ENCODE peak calls at places on chromosome 11, in seven cellular contexts. T is A673; D is A549; A is effector memory CD4-positive, alpha-beta T cell; E is fibroblast of lung; G is CD8-positive, alpha-beta memory T cell; P is brain microvascular endothelial cell. X is an unnamed sample.

GRCh38 chr11:111761056-111761455 is 5.1 kb downstream of the PPP2R1B start:
- DNase-seq in T (no peak), G (no peak), A (no peak), D (no peak), P (no peak), E (no peak), X (no peak)

GRCh38 chr11:19242184-19242932 is 1.6 kb upstream of the E2F8 start:
- DNase-seq in P (peak), A (no peak), G (no peak), E (no peak), T (no peak), D (no peak), X (no peak)

GRCh38 chr11:104259121-104259610 is 95.2 kb upstream of the PDGFD start:
- DNase-seq in G (no peak), P (no peak), A (no peak), D (no peak), E (peak), T (no peak), X (no peak)

GRCh38 chr11:28505216-28505615 is 397.0 kb downstream of the METTL15 start:
- DNase-seq in D (no peak), E (no peak), G (no peak), P (no peak), A (no peak), T (no peak), X (no peak)

GRCh38 chr11:68669301-68670090 is 14.8 kb upstream of the GAL start:
- DNase-seq in T (no peak), E (no peak), G (peak), A (no peak), P (no peak), D (no peak), X (no peak)

GRCh38 chr11:102573851-102574250 is 43.3 kb upstream of the MMP7 start:
- DNase-seq in E (peak), A (no peak), G (no peak), T (peak), P (no peak), D (no peak), X (no peak)

GRCh38 chr11:121328967-121329653 is 36.5 kb downstream of the SC5D start:
- DNase-seq in A (no peak), E (no peak), T (peak), D (no peak), G (no peak), P (no peak), X (no peak)

GRCh38 chr11:93089474-93090102 is 108.2 kb downstream of the SLC36A4 start:
- DNase-seq in E (peak), T (peak), G (no peak), D (peak), A (no peak), P (peak), X (peak)

GRCh38 chr11:35335226-35335625 is 84.1 kb downstream of the SLC1A2 start:
- DNase-seq in D (no peak), T (no peak), E (no peak), G (no peak), P (no peak), A (no peak), X (no peak)

GRCh38 chr11:5196731-5197130 is 3.8 kb downstream of the OR51V1 start:
- DNase-seq in E (no peak), D (no peak), G (no peak), T (no peak), A (no peak), P (no peak), X (no peak)

GRCh38 chr11:11742486-11742885 is 99.3 kb upstream of the USP47 start:
- DNase-seq in G (no peak), E (no peak), A (no peak), D (no peak), T (no peak), P (no peak), X (no peak)

GRCh38 chr11:93905384-93905783 is 55.0 kb upstream of the VSTM5 start:
- DNase-seq in T (no peak), G (no peak), E (peak), A (no peak), P (peak), D (no peak), X (no peak)

GRCh38 chr11:106021967-106022794 is at the start of gene MSANTD4:
- DNase-seq in T (peak), E (peak), P (peak), D (peak), A (peak), G (peak), X (peak)

GRCh38 chr11:78277314-78277994 is 88.7 kb downstream of the USP35 start:
- DNase-seq in E (no peak), G (no peak), D (no peak), A (no peak), T (no peak), P (no peak), X (no peak)

GRCh38 chr11:97460091-97460490 is 1070.3 kb downstream of the JRKL start:
- DNase-seq in T (no peak), A (no peak), E (no peak), G (no peak), P (no peak), D (no peak), X (no peak)

GRCh38 chr11:121466063-121466794 is 13.5 kb upstream of the SORL1-AS1 start:
- DNase-seq in E (peak), D (peak), P (peak), T (peak), A (no peak), G (no peak), X (peak)

GRCh38 chr11:85759915-85760314 is 51.0 kb downstream of the SYTL2 start:
- DNase-seq in T (no peak), A (no peak), P (peak), D (no peak), E (peak), G (no peak), X (no peak)

GRCh38 chr11:44464741-44465140 is 100.7 kb upstream of the CD82 start:
- DNase-seq in T (no peak), E (no peak), P (no peak), G (no peak), D (no peak), A (no peak), X (no peak)

GRCh38 chr11:97883086-97883485 is 1137.7 kb upstream of the CNTN5 start:
- DNase-seq in G (no peak), T (no peak), A (no peak), D (no peak), P (no peak), E (peak), X (no peak)

GRCh38 chr11:92227233-92227593 is 2.6 kb downstream of the FAT3 start:
- DNase-seq in A (no peak), P (no peak), T (peak), E (no peak), D (no peak), G (no peak), X (no peak)

GRCh38 chr11:119352857-119353260 is 6.4 kb upstream of the MFRP start:
- DNase-seq in E (peak), D (no peak), T (no peak), P (no peak), A (no peak), G (no peak), X (no peak)

GRCh38 chr11:70745936-70746335 is 347.6 kb downstream of the CTTN start:
- DNase-seq in G (no peak), D (no peak), P (no peak), T (no peak), A (no peak), E (no peak), X (no peak)

GRCh38 chr11:70746351-70746750 is 348.0 kb downstream of the CTTN start:
- DNase-seq in A (no peak), T (no peak), P (no peak), G (no peak), E (no peak), D (no peak), X (no peak)

GRCh38 chr11:70743941-70744351 is 345.6 kb downstream of the CTTN start:
- DNase-seq in T (no peak), G (no peak), P (no peak), E (no peak), A (no peak), D (no peak), X (no peak)

GRCh38 chr11:70744396-70745185 is 346.3 kb downstream of the CTTN start:
- DNase-seq in T (no peak), D (no peak), G (no peak), E (no peak), P (no peak), A (no peak), X (no peak)

GRCh38 chr11:70745451-70745850 is 347.1 kb downstream of the CTTN start:
- DNase-seq in A (no peak), P (no peak), G (no peak), D (no peak), T (no peak), E (no peak), X (no peak)
- H3K27ac ChIP-seq in A (no peak), P (no peak), G (no peak), D (no peak), T (no peak), E (no peak), X (no peak)

DNA sequence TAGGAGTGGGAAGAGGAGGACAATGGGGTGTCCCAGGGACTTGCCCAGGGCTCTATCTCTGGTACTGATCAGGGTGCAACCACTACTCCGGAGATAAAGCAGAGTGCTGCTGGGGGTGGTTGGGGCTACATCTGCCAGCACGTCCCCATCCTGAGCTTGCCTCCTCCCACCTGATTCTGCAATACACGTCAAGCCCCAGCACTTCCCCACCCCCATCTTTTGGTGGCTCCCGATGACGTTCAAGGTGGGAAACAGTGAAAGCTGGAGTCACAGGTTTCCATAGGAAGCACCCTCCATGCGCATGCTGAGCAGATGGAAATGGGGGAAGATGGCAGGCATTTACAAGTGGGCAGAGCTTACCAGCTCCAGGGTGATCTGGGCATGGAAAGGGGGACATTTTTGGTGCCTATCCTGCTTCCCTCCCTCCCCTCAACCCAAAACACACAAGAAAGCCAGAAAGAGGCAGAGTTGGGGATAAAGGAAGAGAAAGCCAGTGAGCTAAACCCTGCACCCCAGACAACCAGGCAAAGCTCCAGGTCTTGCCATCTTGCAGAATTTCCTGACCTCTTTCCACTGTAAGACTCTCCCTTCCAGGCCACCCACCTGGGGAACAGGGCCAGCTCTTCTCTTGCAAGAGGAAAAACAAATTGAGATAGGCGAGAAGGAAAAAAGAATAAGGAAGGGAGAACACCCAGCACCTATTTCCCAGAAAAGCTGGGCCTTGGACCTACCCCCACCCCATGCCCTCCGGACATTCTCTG is 15.8 kb downstream of the SYT7 start:
- DNase-seq in T (no peak), E (no peak), P (no peak), A (no peak), D (no peak), G (no peak), X (no peak)
- H3K27ac ChIP-seq in T (no peak), E (no peak), P (no peak), A (no peak), D (no peak), G (no peak), X (no peak)

GRCh38 chr11:1390603-1391164 is 950 bp downstream of the BRSK2 start:
- DNase-seq in D (no peak), T (no peak), E (peak), G (no peak), P (no peak), A (no peak), X (peak)

GRCh38 chr11:1391165-1392010 is 1.7 kb downstream of the BRSK2 start:
- DNase-seq in G (no peak), E (no peak), A (no peak), T (peak), P (no peak), D (no peak), X (peak)

GRCh38 chr11:1392111-1392510 is 2.4 kb downstream of the BRSK2 start:
- DNase-seq in E (no peak), P (no peak), T (no peak), G (no peak), D (no peak), A (no peak), X (no peak)

GRCh38 chr11:1393038-1393710 is 3.4 kb downstream of the BRSK2 start:
- DNase-seq in G (no peak), T (no peak), A (no peak), P (no peak), E (no peak), D (no peak), X (no peak)

GRCh38 chr11:1392561-1392960 is 2.8 kb downstream of the BRSK2 start:
- DNase-seq in G (no peak), E (no peak), A (no peak), T (no peak), D (no peak), P (no peak), X (no peak)
- H3K27ac ChIP-seq in G (no peak), E (no peak), A (no peak), T (no peak), D (no peak), P (no peak), X (no peak)

GRCh38 chr11:46215208-46215931 is 62.1 kb upstream of the CREB3L1 start:
- DNase-seq in G (no peak), E (no peak), A (no peak), T (no peak), D (no peak), P (no peak), X (no peak)

GRCh38 chr11:46216765-46217089 is 60.7 kb upstream of the CREB3L1 start:
- DNase-seq in A (no peak), E (no peak), D (no peak), P (no peak), G (no peak), T (no peak), X (no peak)

GRCh38 chr11:46220313-46220712 is 57.1 kb upstream of the CREB3L1 start:
- DNase-seq in P (no peak), A (no peak), T (no peak), G (no peak), E (no peak), D (no peak), X (no peak)

GRCh38 chr11:46212720-46213119 is 64.7 kb upstream of the CREB3L1 start:
- DNase-seq in E (no peak), T (no peak), A (no peak), P (no peak), D (no peak), G (no peak), X (no peak)

GRCh38 chr11:46216040-46216764 is 61.3 kb upstream of the CREB3L1 start:
- DNase-seq in A (no peak), G (no peak), D (no peak), T (no peak), P (no peak), E (peak), X (no peak)
- H3K27ac ChIP-seq in A (no peak), G (no peak), D (no peak), T (no peak), P (no peak), E (no peak), X (no peak)

DNA sequence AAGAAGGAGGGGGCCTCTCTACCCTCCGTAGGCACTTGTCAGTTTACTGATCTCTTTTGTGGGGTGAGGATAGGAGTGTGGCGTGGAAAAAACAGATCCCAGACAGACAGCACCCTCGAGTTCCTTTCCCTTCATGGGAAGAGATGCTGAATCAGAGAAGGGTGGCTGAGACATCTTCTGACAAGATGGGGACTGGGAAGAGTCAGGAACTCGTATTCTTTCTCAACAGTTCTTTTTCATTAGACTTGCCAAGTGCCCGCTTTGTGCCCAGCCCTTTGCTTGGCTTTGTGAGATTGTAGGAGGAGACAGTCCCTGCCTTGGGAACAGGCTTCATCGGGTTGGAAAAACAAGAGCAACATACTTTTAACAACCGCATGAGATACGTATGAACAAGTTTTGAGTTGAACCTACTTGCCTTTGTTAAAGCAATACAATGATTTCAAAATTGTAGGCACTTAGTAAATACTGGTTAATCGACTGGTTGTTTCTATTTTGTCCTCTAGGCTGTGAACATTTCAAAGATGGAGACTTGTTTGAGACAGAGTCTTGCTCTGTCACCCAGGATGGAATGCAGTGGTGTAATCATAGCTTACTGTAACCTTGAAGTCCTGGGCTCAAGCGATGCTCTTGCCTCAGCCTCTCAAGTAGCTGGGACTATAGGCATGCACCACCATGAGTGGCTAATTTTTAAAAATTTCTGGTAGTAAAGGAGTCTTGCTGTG is 1.1 kb downstream of the RRM1 start:
- DNase-seq in T (no peak), P (peak), G (no peak), E (peak), A (no peak), D (peak), X (no peak)
- H3K27ac ChIP-seq in T (peak), P (peak), G (peak), E (peak), A (peak), D (peak), X (peak)

GRCh38 chr11:80028998-80029397 is 588.2 kb upstream of the TENM4 start:
- DNase-seq in A (no peak), T (no peak), P (no peak), G (no peak), D (no peak), E (no peak), X (no peak)

GRCh38 chr11:80024119-80024518 is 583.3 kb upstream of the TENM4 start:
- DNase-seq in E (no peak), T (no peak), A (no peak), G (no peak), D (no peak), P (peak), X (no peak)

GRCh38 chr11:80023416-80023815 is 582.6 kb upstream of the TENM4 start:
- DNase-seq in P (no peak), T (no peak), D (no peak), A (no peak), G (no peak), E (no peak), X (no peak)
- H3K27ac ChIP-seq in P (no peak), T (no peak), D (no peak), A (no peak), G (no peak), E (no peak), X (no peak)

GRCh38 chr11:3156661-3157311 is 8.3 kb downstream of the OSBPL5 start:
- DNase-seq in P (no peak), E (no peak), A (no peak), G (peak), T (no peak), D (no peak), X (no peak)
- H3K27ac ChIP-seq in P (no peak), E (peak), A (no peak), G (no peak), T (no peak), D (no peak), X (no peak)

GRCh38 chr11:128468106-128468505 is 119.3 kb downstream of the ETS1 start:
- DNase-seq in D (no peak), A (no peak), T (no peak), P (no peak), G (no peak), E (no peak), X (no peak)
- H3K27ac ChIP-seq in D (peak), A (peak), T (no peak), P (peak), G (peak), E (peak), X (peak)

GRCh38 chr11:16739326-16739875 is 954 bp downstream of the C11orf58 start:
- DNase-seq in G (no peak), A (no peak), E (peak), P (peak), D (peak), T (no peak), X (no peak)

GRCh38 chr11:16738198-16738948 is at the start of gene C11orf58:
- DNase-seq in G (peak), T (peak), D (peak), E (peak), P (peak), A (peak), X (peak)

GRCh38 chr11:16738949-16739262 is 459 bp downstream of the C11orf58 start:
- DNase-seq in A (no peak), P (no peak), D (no peak), E (no peak), G (no peak), T (no peak), X (no peak)

GRCh38 chr11:16741473-16741872 is 3.0 kb downstream of the C11orf58 start:
- DNase-seq in D (no peak), T (no peak), G (no peak), P (no peak), E (no peak), A (no peak), X (no peak)

GRCh38 chr11:16737860-16738197 is 618 bp upstream of the C11orf58 start:
- DNase-seq in T (no peak), P (no peak), A (no peak), E (peak), G (no peak), D (peak), X (no peak)
- H3K27ac ChIP-seq in T (peak), P (peak), A (peak), E (peak), G (peak), D (peak), X (peak)

GRCh38 chr11:125166903-125167291 is 2.3 kb downstream of the PKNOX2 start:
- DNase-seq in A (no peak), E (no peak), P (no peak), T (no peak), G (no peak), D (no peak), X (no peak)
- H3K27ac ChIP-seq in A (no peak), E (peak), P (peak), T (no peak), G (no peak), D (no peak), X (no peak)